ENCODE peak calls at places on chromosomes 11 and 22, in five cellular contexts. Z is cardiac muscle cell; J is heart right ventricle; U is right lobe of liver; N is CD8-positive, alpha-beta T cell. H is an unnamed sample.

GRCh38 chr11:33514079-33514690 is 186.4 kb downstream of the C11orf91 start:
- DNase-seq in Z (no peak), J (no peak), U (no peak), N (no peak), H (no peak)

GRCh38 chr22:20304646-20305045 is 15.2 kb downstream of the DGCR6L start:
- DNase-seq in Z (no peak), J (peak), U (peak), N (no peak), H (peak)

GRCh38 chr11:62689421-62690183 is at the start of gene LRRN4CL:
- DNase-seq in Z (peak), J (peak), U (no peak), N (no peak), H (no peak)

GRCh38 chr11:45333506-45333971 is 47.4 kb upstream of the SYT13 start:
- DNase-seq in Z (peak), J (peak), U (no peak), N (no peak), H (no peak)

GRCh38 chr11:117814766-117815261 is 9.7 kb downstream of the FXYD2 start:
- DNase-seq in Z (peak), J (peak), U (peak), N (peak), H (peak)

GRCh38 chr11:14446701-14447169 is 52.9 kb downstream of the COPB1 start:
- DNase-seq in Z (peak), J (no peak), U (no peak), N (no peak), H (no peak)

GRCh38 chr11:110176366-110177056 is 83.3 kb downstream of the ZC3H12C start:
- DNase-seq in Z (peak), J (no peak), U (no peak), N (no peak), H (no peak)

GRCh38 chr22:42279425-42280020 is 9.1 kb upstream of the TCF20 start:
- DNase-seq in Z (no peak), J (no peak), U (no peak), N (no peak), H (peak)

GRCh38 chr11:117287668-117288067 is 3.5 kb upstream of the BACE1-AS start:
- DNase-seq in Z (no peak), J (no peak), U (no peak), N (no peak), H (no peak)

GRCh38 chr11:36155770-36156485 is 133.3 kb downstream of the COMMD9 start:
- DNase-seq in Z (peak), J (no peak), U (no peak), N (no peak), H (no peak)

GRCh38 chr11:1505480-1505879 is 18.9 kb upstream of the MOB2 start:
- DNase-seq in Z (no peak), J (no peak), U (peak), N (no peak), H (peak)

GRCh38 chr11:124740277-124740882 is 638 bp downstream of the NRGN start:
- DNase-seq in Z (no peak), J (peak), U (peak), N (peak), H (peak)

GRCh38 chr22:42171946-42172345 is 41.3 kb upstream of the CYP2D6 start:
- DNase-seq in Z (no peak), J (no peak), U (no peak), N (no peak), H (no peak)

GRCh38 chr11:69654660-69655478 is 13.9 kb downstream of the CCND1 start:
- DNase-seq in Z (no peak), J (no peak), U (peak), N (no peak), H (peak)

GRCh38 chr11:128299132-128299726 is 288.1 kb downstream of the ETS1 start:
- DNase-seq in Z (no peak), J (no peak), U (no peak), N (no peak), H (no peak)

GRCh38 chr11:70191495-70192140 is 11.5 kb upstream of the FADD start:
- DNase-seq in Z (peak), J (peak), U (peak), N (peak), H (peak)

GRCh38 chr11:73878771-73879170 is 2.0 kb downstream of the PAAF1 start:
- DNase-seq in Z (no peak), J (no peak), U (no peak), N (no peak), H (no peak)

GRCh38 chr11:6682936-6683861 is at the start of gene MRPL17:
- DNase-seq in Z (peak), J (peak), U (peak), N (peak), H (peak)

GRCh38 chr11:30617762-30618161 is 31.6 kb upstream of the MPPED2 start:
- DNase-seq in Z (no peak), J (no peak), U (no peak), N (no peak), H (no peak)

GRCh38 chr22:38347181-38347943 is 30.1 kb upstream of the CSNK1E start:
- DNase-seq in Z (no peak), J (no peak), U (no peak), N (no peak), H (peak)

GRCh38 chr11:35165416-35166368 is 26.7 kb downstream of the CD44 start:
- DNase-seq in Z (peak), J (no peak), U (no peak), N (peak), H (no peak)

GRCh38 chr11:66336234-66337102 is at the start of gene RIN1:
- DNase-seq in Z (peak), J (peak), U (peak), N (no peak), H (peak)

GRCh38 chr11:32428665-32429293 is 6.6 kb downstream of the WT1 start:
- DNase-seq in Z (no peak), J (no peak), U (no peak), N (no peak), H (no peak)

GRCh38 chr11:13962562-13963168 is at the start of gene SPON1:
- DNase-seq in Z (peak), J (peak), U (peak), N (peak), H (peak)

GRCh38 chr11:12409621-12410005 is 32.2 kb downstream of the PARVA start:
- DNase-seq in Z (peak), J (no peak), U (no peak), N (no peak), H (no peak)

GRCh38 chr11:36073411-36074203 is 129.7 kb downstream of the LDLRAD3 start:
- DNase-seq in Z (peak), J (peak), U (peak), N (no peak), H (peak)

GRCh38 chr11:65973439-65974110 is 12.0 kb downstream of the SART1 start:
- DNase-seq in Z (no peak), J (no peak), U (no peak), N (no peak), H (no peak)

GRCh38 chr11:335779-336665 is 15.4 kb upstream of the IFITM3 start:
- DNase-seq in Z (peak), J (no peak), U (no peak), N (no peak), H (peak)

GRCh38 chr11:86660011-86660595 is 12.3 kb downstream of the ME3 start:
- DNase-seq in Z (peak), J (no peak), U (no peak), N (no peak), H (no peak)

GRCh38 chr11:96293109-96293508 is 49.9 kb downstream of the MAML2 start:
- DNase-seq in Z (no peak), J (no peak), U (no peak), N (no peak), H (no peak)
- H3K4me3 ChIP-seq in Z (no peak), J (no peak), U (no peak), N (no peak), H (peak)

GRCh38 chr22:45441158-45441557 is 27.7 kb downstream of the RIBC2 start:
- DNase-seq in Z (peak), J (peak), U (peak), N (no peak), H (no peak)
- H3K4me3 ChIP-seq in Z (no peak), J (no peak), U (no peak), N (peak), H (no peak)

GRCh38 chr11:27473017-27473406 is 422 bp upstream of the LGR4 start:
- DNase-seq in Z (no peak), J (no peak), U (no peak), N (no peak), H (no peak)
- H3K4me3 ChIP-seq in Z (peak), J (peak), U (peak), N (no peak), H (peak)

GRCh38 chr11:116082256-116082655 is 578.0 kb upstream of the CADM1 start:
- DNase-seq in Z (no peak), J (no peak), U (no peak), N (no peak), H (no peak)

GRCh38 chr11:116086426-116086825 is 582.2 kb upstream of the CADM1 start:
- DNase-seq in Z (no peak), J (no peak), U (no peak), N (no peak), H (no peak)

GRCh38 chr11:116079580-116079979 is 575.4 kb upstream of the CADM1 start:
- DNase-seq in Z (no peak), J (no peak), U (no peak), N (no peak), H (no peak)

DNA sequence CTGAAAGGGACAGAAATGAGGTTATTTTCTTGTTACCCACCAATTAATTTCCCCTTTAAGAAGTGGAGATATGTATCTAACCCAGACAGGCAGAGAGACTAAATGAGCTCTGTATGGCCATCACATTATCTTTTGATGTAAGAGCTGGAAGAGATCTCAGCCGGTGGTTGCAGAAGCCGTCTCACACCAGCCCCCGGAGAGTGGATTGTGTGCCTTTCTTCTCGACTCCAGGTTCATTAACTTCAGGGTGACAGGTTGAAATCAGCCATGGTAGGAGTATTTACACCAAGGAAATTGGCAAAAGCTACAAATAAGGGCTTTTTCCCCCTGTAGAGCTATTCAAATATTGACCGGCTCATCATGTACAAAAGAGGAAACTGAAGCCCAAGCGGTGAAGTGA is 580.3 kb upstream of the CADM1 start:
- DNase-seq in Z (no peak), J (no peak), U (no peak), N (no peak), H (no peak)
- H3K4me3 ChIP-seq in Z (no peak), J (no peak), U (no peak), N (no peak), H (no peak)

GRCh38 chr22:25806579-25806978 is 64.6 kb downstream of the MYO18B start:
- DNase-seq in Z (no peak), J (no peak), U (no peak), N (no peak), H (no peak)
- H3K4me3 ChIP-seq in Z (no peak), J (no peak), U (no peak), N (no peak), H (no peak)

DNA sequence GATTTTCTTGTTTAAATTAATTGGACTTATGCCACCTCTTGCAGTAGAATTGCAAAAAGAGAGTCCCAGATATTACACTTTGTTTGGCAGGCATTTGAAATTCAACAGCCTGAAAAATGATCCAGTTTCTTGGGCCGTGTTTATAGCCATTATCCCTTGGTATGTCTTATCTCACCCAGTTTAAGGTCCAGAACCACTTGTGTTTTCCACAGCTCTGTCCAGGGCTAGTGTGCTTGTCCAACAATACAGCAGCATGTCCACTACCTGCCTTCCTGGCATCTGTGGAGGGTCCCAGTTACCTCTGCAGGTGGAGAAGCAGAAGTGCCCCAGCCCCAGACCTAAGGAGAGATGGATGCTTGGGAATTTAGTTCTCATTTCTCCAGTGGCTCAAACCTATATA is 397.4 kb downstream of the SOX6 start:
- DNase-seq in Z (no peak), J (no peak), U (no peak), N (no peak), H (no peak)
- H3K4me3 ChIP-seq in Z (no peak), J (no peak), U (no peak), N (no peak), H (no peak)